ENCODE peak calls at places on chromosome 4, in four cellular contexts. C, P, Q and W are unnamed samples.

GRCh38 chr4:44766453-44766852 is 40.1 kb upstream of the GNPDA2 start:
- DNase-seq in P (no peak), Q (no peak), C (no peak), W (no peak)

GRCh38 chr4:151901631-151902030 is 140.8 kb upstream of the GATB start:
- DNase-seq in C (no peak), Q (no peak), P (no peak), W (no peak)

GRCh38 chr4:101961144-101961543 is 170.6 kb downstream of the BANK1 start:
- DNase-seq in C (peak; percentile 32), Q (no peak), P (no peak), W (no peak)

GRCh38 chr4:79552311-79552710 is 144.3 kb upstream of the GK2 start:
- DNase-seq in P (no peak), C (no peak), Q (no peak), W (no peak)

GRCh38 chr4:145130130-145130529 is 32.0 kb downstream of the ABCE1 start:
- DNase-seq in P (no peak), C (no peak), Q (no peak), W (no peak)

GRCh38 chr4:73603307-73603710 is 16.9 kb downstream of the RASSF6 start:
- DNase-seq in C (peak; percentile 78), Q (no peak), P (peak; percentile 89), W (no peak)

GRCh38 chr4:70183168-70183939 is 12.2 kb upstream of the ODAM start:
- DNase-seq in Q (peak; percentile 5), P (peak; percentile 84), C (peak; percentile 26), W (no peak)

GRCh38 chr4:35952751-35953150 is 291.6 kb downstream of the ARAP2 start:
- DNase-seq in Q (no peak), P (no peak), C (no peak), W (no peak)

GRCh38 chr4:71290481-71290880 is 48.3 kb upstream of the SLC4A4 start:
- DNase-seq in C (peak; percentile 63), P (no peak), Q (no peak), W (no peak)

GRCh38 chr4:181685461-181685860 is 557.7 kb upstream of the TENM3 start:
- DNase-seq in C (no peak), Q (no peak), P (no peak), W (no peak)

GRCh38 chr4:98778206-98778605 is 119.8 kb upstream of the TSPAN5 start:
- DNase-seq in Q (peak; percentile 7), P (peak; percentile 89), C (peak; percentile 72), W (no peak)

GRCh38 chr4:152735302-152735917 is 44.1 kb downstream of the TIGD4 start:
- DNase-seq in Q (no peak), P (peak; percentile 46), C (peak; percentile 61), W (no peak)

GRCh38 chr4:13171292-13172057 is 312.7 kb downstream of the RAB28 start:
- DNase-seq in C (no peak), P (no peak), Q (no peak), W (no peak)

GRCh38 chr4:183797445-183798248 is 107.5 kb upstream of the STOX2 start:
- DNase-seq in Q (no peak), P (peak; percentile 29), C (peak; percentile 85), W (no peak)

GRCh38 chr4:5471206-5471605 is 237.2 kb downstream of the EVC2 start:
- DNase-seq in C (no peak), P (no peak), Q (no peak), W (no peak)

GRCh38 chr4:186621959-186622553 is 66.7 kb upstream of the MTNR1A start:
- DNase-seq in P (peak; percentile 89), C (peak; percentile 76), Q (no peak), W (peak; percentile 66)

GRCh38 chr4:57191523-57192034 is 81.4 kb upstream of the IGFBP7 start:
- DNase-seq in Q (peak; percentile 51), C (no peak), P (peak; percentile 29), W (no peak)

GRCh38 chr4:60812811-60813210 is 387.3 kb upstream of the ADGRL3 start:
- DNase-seq in P (no peak), Q (no peak), C (no peak), W (no peak)

GRCh38 chr4:182306792-182307507 is 63.7 kb downstream of the TENM3 start:
- DNase-seq in C (no peak), Q (no peak), P (no peak), W (no peak)

GRCh38 chr4:123421227-123421941 is 24.8 kb downstream of the SPRY1 start:
- DNase-seq in P (peak; percentile 76), Q (no peak), C (no peak), W (no peak)

GRCh38 chr4:183095199-183095512 is 3.9 kb upstream of the WWC2 start:
- DNase-seq in P (no peak), Q (no peak), C (no peak), W (no peak)

GRCh38 chr4:46270986-46271596 is 118.8 kb downstream of the GABRA2 start:
- DNase-seq in Q (no peak), C (no peak), P (peak; percentile 29), W (no peak)

GRCh38 chr4:52825311-52826090 is 36.6 kb upstream of the RASL11B start:
- DNase-seq in P (no peak), Q (no peak), C (no peak), W (no peak)

DNA sequence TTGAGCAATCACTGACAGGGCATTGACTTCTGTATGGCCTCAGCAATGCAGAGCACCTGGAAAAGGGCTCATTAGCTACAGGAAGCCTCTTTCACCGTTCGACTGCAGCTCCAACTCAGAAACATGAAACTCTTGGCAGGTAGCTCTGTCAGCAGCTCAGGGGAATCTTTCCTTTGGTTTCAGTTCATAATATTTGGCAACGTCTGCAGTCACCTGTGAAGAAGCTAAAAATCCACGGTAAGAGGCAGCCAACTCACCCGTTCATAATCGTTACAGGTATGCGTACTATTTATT is 354.9 kb downstream of the CAMK2D start:
- DNase-seq in P (no peak), Q (no peak), C (no peak), W (no peak)
- H3K4me3 ChIP-seq in P (no peak overlapping the region), Q (no peak overlapping the region), C (no peak overlapping the region), W (no peak overlapping the region)

GRCh38 chr4:7638984-7639789 is 204.5 kb upstream of the PSAPL1 start:
- DNase-seq in C (peak; percentile 41), P (no peak), Q (no peak), W (no peak)

GRCh38 chr4:7637139-7637538 is 202.4 kb upstream of the PSAPL1 start:
- DNase-seq in Q (no peak), P (no peak), C (peak; percentile 26), W (no peak)

GRCh38 chr4:7638463-7638862 is 203.7 kb upstream of the PSAPL1 start:
- DNase-seq in C (peak; percentile 32), Q (no peak), P (no peak), W (no peak)

GRCh38 chr4:7635971-7636508 is 201.3 kb upstream of the PSAPL1 start:
- DNase-seq in Q (no peak), P (no peak), C (peak; percentile 57), W (no peak)

DNA sequence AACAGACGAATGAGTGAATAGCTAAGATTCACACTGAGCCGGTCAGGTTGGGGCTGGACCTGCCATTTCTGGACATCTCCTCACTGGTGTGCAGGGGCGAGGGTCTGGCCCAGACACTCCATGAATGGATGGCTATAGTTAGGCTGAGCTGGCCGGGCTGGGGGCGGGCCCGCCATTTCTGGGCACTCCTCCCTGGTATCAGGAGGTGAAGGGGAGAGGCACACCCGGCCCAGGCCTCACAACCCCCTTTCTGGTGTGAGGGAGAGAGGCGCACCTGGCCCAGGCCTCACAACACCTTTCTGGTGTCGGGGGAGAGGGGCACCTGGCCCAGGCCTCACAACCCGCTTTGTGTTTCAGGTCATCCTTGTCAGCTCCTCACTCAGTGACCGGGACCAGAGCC is 203.2 kb upstream of the PSAPL1 start:
- DNase-seq in C (peak; percentile 34), P (no peak), Q (no peak), W (no peak)
- TF ChIP-seq CTCF in C (no peak), P (no peak), Q (no peak), W (no peak)

DNA sequence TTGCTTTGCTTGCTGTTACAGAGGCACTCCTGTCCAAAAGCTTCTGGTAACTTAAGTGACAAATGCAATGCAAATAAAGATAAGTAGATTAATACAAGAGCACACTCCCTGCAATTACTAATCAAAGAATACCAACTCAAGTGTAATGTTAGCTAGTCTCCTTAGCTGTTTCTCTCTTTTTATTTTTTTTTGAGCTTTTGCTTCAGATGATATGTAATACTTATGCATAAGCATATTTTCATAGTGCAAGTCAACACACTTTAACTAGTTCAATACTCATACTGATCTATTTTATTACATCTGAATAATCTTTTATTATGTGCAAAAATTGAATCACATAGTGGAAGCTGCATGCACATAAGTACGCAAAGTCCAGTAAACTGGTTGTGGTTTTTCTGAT is 2.7 kb downstream of the SLC7A11 start:
- DNase-seq in Q (no peak), C (no peak), P (no peak), W (no peak)
- H3K4me3 ChIP-seq in Q (no peak overlapping the region), C (peak overlapping the region; percentile 20), P (no peak overlapping the region), W (peak overlapping the region; percentile 61)

DNA sequence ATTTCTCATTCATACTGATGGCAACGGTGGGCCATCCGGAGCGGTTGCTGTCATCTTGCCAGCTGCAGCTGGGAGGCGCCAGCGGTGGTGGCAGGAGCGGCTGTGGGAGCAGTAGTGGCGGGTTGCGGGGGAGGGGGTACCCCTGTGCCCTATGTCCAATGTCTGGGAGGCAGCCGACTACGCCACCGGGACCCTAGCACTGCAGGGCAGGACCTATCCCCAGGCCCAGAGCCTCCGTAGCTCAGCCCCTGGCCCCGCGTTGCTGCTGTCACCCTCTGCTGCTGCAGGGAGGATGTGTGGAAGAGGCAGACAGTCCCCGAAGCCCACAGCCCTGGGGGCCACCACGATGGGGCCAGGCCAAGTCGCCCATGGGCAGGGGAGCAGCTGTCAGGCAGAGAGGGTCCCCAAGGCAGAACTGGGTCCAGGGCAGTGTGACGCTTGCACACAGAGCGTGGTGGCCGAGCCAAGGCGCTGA is 10.0 kb upstream of the SPP1 start:
- DNase-seq in P (no peak), Q (no peak), C (no peak), W (no peak)
- TF ChIP-seq CTCF in P (no peak), Q (no peak), C (no peak), W (no peak)